ENCODE peak calls at places on chromosomes 7 and 10, in ten cellular contexts. Y, N, J, V, T, W, R, O, E and S are unnamed samples.
A peak's percentile ranks its signal among the peaks of the same experiment; 100 is the strongest.

GRCh38 chr7:13179011-13179574 is 491.7 kb downstream of the ARL4A start:
- DNase-seq in J (peak; percentile 30), O (no peak), W (peak; percentile 12), T (no peak), Y (no peak), E (no peak), V (no peak), R (no peak), N (no peak), S (no peak)

GRCh38 chr10:1044964-1045363 is 4.0 kb downstream of the IDI1 start:
- DNase-seq in T (no peak), V (no peak), J (no peak), E (no peak), W (no peak), N (no peak), R (no peak), Y (no peak), O (no peak), S (no peak)

GRCh38 chr10:69644658-69645295 is 14.7 kb downstream of the FAM241B start:
- DNase-seq in T (peak; percentile 61), J (peak; percentile 21), Y (peak; percentile 83), V (peak; percentile 62), W (peak; percentile 81), E (no peak), O (no peak), N (peak; percentile 35), R (peak; percentile 65), S (no peak)

GRCh38 chr10:17123062-17123661 is 6.4 kb downstream of the CUBN start:
- DNase-seq in R (no peak), Y (no peak), E (no peak), T (no peak), V (no peak), J (no peak), O (no peak), W (no peak), N (no peak), S (no peak)

GRCh38 chr7:18153183-18153748 is 125.6 kb upstream of the PRPS1L1 start:
- DNase-seq in Y (no peak), E (no peak), V (no peak), W (no peak), T (no peak), R (no peak), J (no peak), N (no peak), O (no peak), S (no peak)

GRCh38 chr10:112953760-112954159 is 3.7 kb downstream of the TCF7L2 start:
- DNase-seq in R (no peak), Y (no peak), V (no peak), E (no peak), W (no peak), O (no peak), J (no peak), T (no peak), N (no peak), S (no peak)

GRCh38 chr10:79312601-79313187 is 34.6 kb upstream of the PPIF start:
- DNase-seq in W (no peak), R (no peak), V (no peak), Y (no peak), E (no peak), O (no peak), N (no peak), T (no peak), J (no peak), S (no peak)

GRCh38 chr7:30244340-30244739 is 40.1 kb upstream of the ZNRF2 start:
- DNase-seq in Y (no peak), O (no peak), T (no peak), V (no peak), E (no peak), W (no peak), N (no peak), J (no peak), R (no peak), S (no peak)

GRCh38 chr10:118246340-118247247 is 95.5 kb downstream of the FAM204A start:
- DNase-seq in E (no peak), T (no peak), J (no peak), V (no peak), O (no peak), N (no peak), W (no peak), Y (peak; percentile 29), R (no peak), S (peak; percentile 10)

GRCh38 chr10:118238573-118239240 is 103.4 kb downstream of the FAM204A start:
- DNase-seq in J (no peak), E (no peak), Y (no peak), V (no peak), O (no peak), T (no peak), R (no peak), N (no peak), W (no peak), S (peak; percentile 83)

GRCh38 chr10:118249714-118250113 is 92.4 kb downstream of the FAM204A start:
- DNase-seq in N (no peak), E (no peak), V (no peak), T (no peak), J (no peak), W (no peak), R (no peak), O (no peak), Y (no peak), S (no peak)

GRCh38 chr10:118241229-118242137 is 100.6 kb downstream of the FAM204A start:
- DNase-seq in V (peak; percentile 80), W (peak; percentile 33), J (peak; percentile 61), E (no peak), R (peak; percentile 88), T (peak; percentile 79), O (peak; percentile 81), N (peak; percentile 81), Y (peak; percentile 87), S (peak; percentile 95)

DNA sequence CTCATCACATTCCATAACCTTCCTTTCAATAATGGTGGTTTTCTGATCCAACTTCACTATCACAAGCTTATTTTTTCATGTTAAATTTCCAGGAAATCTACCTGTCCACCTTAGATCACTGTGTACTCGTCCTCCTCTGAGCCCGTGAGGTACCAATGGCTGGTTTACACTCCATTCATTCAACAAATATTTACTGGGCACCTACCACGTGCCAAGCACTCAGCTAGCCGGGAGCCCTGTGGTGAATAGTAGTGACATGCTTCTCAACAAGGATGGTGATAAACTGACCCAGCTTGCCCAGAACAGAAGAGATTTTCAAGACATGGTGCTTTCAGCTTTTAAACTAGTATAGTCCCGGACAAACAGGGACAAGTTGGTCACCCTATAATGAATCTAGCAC is 98.2 kb downstream of the FAM204A start:
- DNase-seq in N (no peak), E (no peak), J (no peak), Y (no peak), T (no peak), R (no peak), W (no peak), O (no peak), V (no peak), S (no peak)
- TF ChIP-seq POLR2AphosphoS5 in N (no peak), E (no peak), J (no peak), Y (no peak), T (no peak), R (no peak), W (no peak), O (no peak), V (no peak), S (no peak)

DNA sequence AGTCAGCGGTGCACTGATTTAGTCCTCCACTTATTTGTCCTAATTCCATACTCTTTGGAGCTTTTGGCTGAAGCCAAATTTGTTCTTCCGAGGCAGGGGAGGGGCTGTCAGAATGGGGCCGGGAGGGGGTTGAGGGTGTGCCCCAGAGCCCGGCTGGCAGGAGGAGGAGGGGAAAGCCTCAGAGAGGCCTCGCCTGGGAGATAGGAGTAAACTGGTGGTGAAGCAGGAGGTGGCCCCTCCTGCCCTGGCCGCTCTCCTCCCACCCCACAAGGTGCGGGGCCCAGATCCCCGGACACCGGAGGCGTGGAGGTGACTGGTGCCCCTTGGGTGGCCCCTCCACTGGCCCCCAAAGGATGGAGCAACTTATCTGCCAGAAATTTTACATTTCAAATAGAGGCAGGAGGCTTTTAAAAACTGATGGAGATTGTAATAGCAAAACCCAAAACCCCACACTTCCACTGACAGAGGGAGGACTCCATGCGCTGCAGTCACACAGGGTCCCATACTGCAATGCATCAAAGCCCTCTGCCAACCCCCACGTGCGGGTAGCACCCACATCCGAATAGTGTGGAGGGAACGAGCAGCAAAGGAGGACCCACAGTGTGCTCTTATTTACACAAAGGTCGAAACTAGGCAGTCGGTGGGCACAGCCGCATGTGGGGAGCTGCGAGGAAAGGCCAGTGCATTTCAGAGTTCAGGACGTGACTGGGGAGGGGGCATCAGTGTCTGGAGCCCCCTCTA is 61.9 kb downstream of the CAMK2B start:
- DNase-seq in V (no peak), O (no peak), T (no peak), N (no peak), W (no peak), R (no peak), Y (no peak), J (no peak), E (peak; percentile 51), S (no peak)
- H3K4me1 ChIP-seq in V (peaks cover under 1% of the 10 kb centered on the region), O (no peaks in the 10 kb centered on the region), T (peaks cover 17% of the 10 kb centered on the region), N (peaks cover 9% of the 10 kb centered on the region), W (peaks cover 9% of the 10 kb centered on the region), R (peaks cover 10% of the 10 kb centered on the region), Y (no peaks in the 10 kb centered on the region), J (peaks cover 5% of the 10 kb centered on the region), E (peaks cover 6% of the 10 kb centered on the region), S (peaks cover 26% of the 10 kb centered on the region)

GRCh38 chr7:26422761-26423160 is 131.1 kb downstream of the SNX10 start:
- DNase-seq in Y (no peak), V (no peak), O (no peak), T (no peak), R (no peak), J (no peak), E (no peak), N (no peak), W (no peak), S (no peak)

GRCh38 chr7:26420600-26420999 is 128.9 kb downstream of the SNX10 start:
- DNase-seq in T (no peak), N (no peak), R (no peak), E (no peak), V (no peak), W (no peak), O (no peak), J (no peak), Y (no peak), S (no peak)

GRCh38 chr7:26417911-26418413 is 126.3 kb downstream of the SNX10 start:
- DNase-seq in E (no peak), R (no peak), T (no peak), Y (no peak), O (no peak), W (peak; percentile 84), N (no peak), J (no peak), V (no peak), S (no peak)

GRCh38 chr7:26423436-26423835 is 131.8 kb downstream of the SNX10 start:
- DNase-seq in Y (no peak), N (no peak), V (no peak), T (no peak), E (no peak), R (no peak), W (no peak), O (no peak), J (no peak), S (no peak)

GRCh38 chr7:26419198-26419597 is 127.5 kb downstream of the SNX10 start:
- DNase-seq in V (no peak), R (no peak), O (no peak), N (no peak), E (no peak), T (no peak), W (no peak), Y (no peak), J (no peak), S (no peak)
- TF ChIP-seq POLR2AphosphoS5 in V (no peak), R (no peak), O (no peak), N (no peak), E (no peak), T (no peak), W (no peak), Y (no peak), J (no peak), S (no peak)

DNA sequence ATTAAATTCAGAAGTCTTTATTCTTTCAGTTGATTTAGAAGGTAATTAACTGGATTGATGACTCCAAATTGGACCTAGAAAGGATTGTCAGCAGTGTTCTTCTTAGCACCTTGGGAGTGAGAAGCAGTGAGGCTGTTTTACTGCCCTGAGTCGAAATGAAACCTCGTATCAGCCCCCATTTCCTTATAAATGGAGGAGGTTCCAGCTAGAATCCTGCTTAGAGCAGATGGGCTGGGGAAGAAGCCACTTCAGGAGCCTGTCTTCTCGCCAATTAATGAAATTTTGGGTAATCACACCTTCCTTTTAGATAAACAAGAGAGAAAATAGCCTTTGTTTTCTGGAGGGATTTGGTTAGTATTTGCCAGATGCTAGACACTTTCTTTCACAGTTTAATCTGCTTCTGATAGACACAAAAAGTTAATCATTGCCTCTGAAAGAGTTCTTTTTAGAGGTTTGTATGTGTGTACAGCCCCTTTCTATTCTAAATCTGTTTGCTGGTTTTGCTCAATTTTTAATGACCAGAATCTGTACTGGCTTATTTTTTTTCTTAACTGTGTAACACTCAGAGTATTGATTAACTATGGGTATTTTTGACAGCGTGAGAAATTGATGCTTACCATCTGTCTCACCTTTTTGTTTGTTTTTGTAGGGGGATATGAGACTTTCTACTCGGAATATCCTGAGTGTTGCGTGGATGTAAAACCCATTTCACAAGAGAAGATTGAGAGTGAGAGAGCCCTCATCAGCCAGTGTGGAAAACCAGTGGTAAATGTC is 4.6 kb downstream of the DUSP5 start:
- DNase-seq in N (no peak), R (no peak), J (no peak), O (no peak), E (no peak), V (no peak), T (no peak), Y (no peak), W (no peak), S (no peak)
- H3K4me1 ChIP-seq in N (peaks cover 61% of the 10 kb centered on the region), R (peaks cover 72% of the 10 kb centered on the region), J (peaks cover 24% of the 10 kb centered on the region), O (peaks cover 4% of the 10 kb centered on the region), E (peaks cover 86% of the 10 kb centered on the region), V (peaks cover 39% of the 10 kb centered on the region), T (peaks cover 73% of the 10 kb centered on the region), Y (peaks cover 27% of the 10 kb centered on the region), W (peaks cover 26% of the 10 kb centered on the region), S (peaks cover 73% of the 10 kb centered on the region)